ENCODE peak calls at places on chromosome 13, in seven cellular contexts. I is mesendoderm, D is left ventricle myocardium inferior, O is right cardiac atrium, Z is heart left ventricle, P is brain microvascular endothelial cell, X is transverse colon. F is an unnamed sample.

GRCh38 chr13:82356667-82357066 is 1525.6 kb downstream of the SLITRK1 start:
- DNase-seq in Z (no peak), X (no peak), P (no peak), D (no peak), I (peak), O (no peak), F (no peak)

GRCh38 chr13:35984776-35985453 is 146.3 kb downstream of the DCLK1 start:
- DNase-seq in Z (no peak), O (no peak), D (no peak), I (peak), X (no peak), P (no peak), F (no peak)

GRCh38 chr13:64688893-64689677 is 2541.1 kb downstream of the PCDH9 start:
- DNase-seq in I (no peak), P (peak), Z (no peak), O (no peak), D (no peak), X (no peak), F (no peak)

GRCh38 chr13:40540707-40541044 is 125.8 kb downstream of the FOXO1 start:
- DNase-seq in X (no peak), D (no peak), O (no peak), I (no peak), Z (no peak), P (no peak), F (no peak)

GRCh38 chr13:73220966-73221720 is 162.3 kb downstream of the KLF5 start:
- DNase-seq in X (peak), D (no peak), O (no peak), P (peak), I (peak), Z (no peak), F (no peak)

GRCh38 chr13:43272866-43273265 is 249.5 kb downstream of the DNAJC15 start:
- DNase-seq in X (no peak), O (no peak), D (no peak), I (peak), P (no peak), Z (no peak), F (no peak)

GRCh38 chr13:83221256-83221655 is 661.0 kb downstream of the SLITRK1 start:
- DNase-seq in P (no peak), D (no peak), Z (no peak), O (no peak), X (no peak), I (peak), F (no peak)

GRCh38 chr13:47794963-47795362 is 206.1 kb downstream of the SUCLA2 start:
- DNase-seq in Z (no peak), P (peak), D (no peak), O (no peak), X (no peak), I (peak), F (no peak)

GRCh38 chr13:24679686-24680085 is 522 bp upstream of the ATP12A start:
- DNase-seq in P (no peak), Z (no peak), I (peak), D (no peak), X (no peak), O (no peak), F (no peak)
- H3K4me3 ChIP-seq in P (no peak), Z (no peak), I (no peak), D (peak), X (peak), O (no peak), F (no peak)

GRCh38 chr13:49370390-49370789 is 73.5 kb downstream of the CAB39L start:
- DNase-seq in P (no peak), O (no peak), X (no peak), Z (no peak), I (peak), D (no peak), F (no peak)
- H3K4me3 ChIP-seq in P (no peak), O (no peak), X (no peak), Z (no peak), I (no peak), D (no peak), F (no peak)

GRCh38 chr13:33249066-33249465 is 36.5 kb downstream of the STARD13 start:
- DNase-seq in D (no peak), O (no peak), X (no peak), P (peak), Z (no peak), I (no peak), F (no peak)
- H3K4me3 ChIP-seq in D (no peak), O (no peak), X (no peak), P (no peak), Z (no peak), I (no peak), F (no peak)

DNA sequence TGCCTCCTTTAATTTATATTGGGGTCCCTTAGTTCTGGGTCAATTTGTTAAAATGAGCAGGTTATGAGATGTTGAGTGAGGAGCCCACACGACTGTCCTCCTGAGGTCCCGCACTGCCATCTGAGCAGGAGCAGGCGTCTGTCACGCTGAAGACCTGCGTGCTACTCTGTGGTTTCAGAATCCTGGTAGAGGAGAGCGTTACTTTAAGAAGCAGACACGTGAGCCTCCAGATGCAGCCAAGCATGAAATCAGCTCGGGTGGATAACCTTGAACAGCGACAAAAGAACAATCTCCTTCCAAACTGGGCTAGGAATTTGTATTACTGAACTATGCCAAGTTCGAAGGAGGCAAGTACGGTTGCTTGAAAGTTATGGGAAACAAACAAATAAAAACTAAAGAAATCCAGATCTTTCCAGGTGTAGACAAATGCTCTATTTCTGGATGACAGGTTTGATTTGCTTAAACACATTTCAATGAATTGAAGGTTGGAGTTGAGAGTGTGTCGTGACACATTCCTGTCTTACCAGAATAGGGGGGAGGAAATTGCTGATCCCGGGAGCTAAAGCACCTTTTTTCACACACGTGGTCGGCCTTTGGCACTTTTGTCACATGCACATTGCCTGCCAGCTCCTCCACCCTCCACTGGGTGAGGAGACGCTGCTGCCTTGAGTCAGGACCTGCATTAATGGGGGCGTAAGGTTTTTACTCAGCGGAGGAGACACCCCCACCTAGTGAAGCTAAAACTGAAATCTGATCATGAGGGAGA is 945.5 kb upstream of the SLC10A2 start:
- DNase-seq in Z (peak), I (peak), P (no peak), O (peak), D (no peak), X (no peak), F (no peak)
- H3K4me3 ChIP-seq in Z (peak), I (no peak), P (no peak), O (peak), D (peak), X (no peak), F (no peak)

DNA sequence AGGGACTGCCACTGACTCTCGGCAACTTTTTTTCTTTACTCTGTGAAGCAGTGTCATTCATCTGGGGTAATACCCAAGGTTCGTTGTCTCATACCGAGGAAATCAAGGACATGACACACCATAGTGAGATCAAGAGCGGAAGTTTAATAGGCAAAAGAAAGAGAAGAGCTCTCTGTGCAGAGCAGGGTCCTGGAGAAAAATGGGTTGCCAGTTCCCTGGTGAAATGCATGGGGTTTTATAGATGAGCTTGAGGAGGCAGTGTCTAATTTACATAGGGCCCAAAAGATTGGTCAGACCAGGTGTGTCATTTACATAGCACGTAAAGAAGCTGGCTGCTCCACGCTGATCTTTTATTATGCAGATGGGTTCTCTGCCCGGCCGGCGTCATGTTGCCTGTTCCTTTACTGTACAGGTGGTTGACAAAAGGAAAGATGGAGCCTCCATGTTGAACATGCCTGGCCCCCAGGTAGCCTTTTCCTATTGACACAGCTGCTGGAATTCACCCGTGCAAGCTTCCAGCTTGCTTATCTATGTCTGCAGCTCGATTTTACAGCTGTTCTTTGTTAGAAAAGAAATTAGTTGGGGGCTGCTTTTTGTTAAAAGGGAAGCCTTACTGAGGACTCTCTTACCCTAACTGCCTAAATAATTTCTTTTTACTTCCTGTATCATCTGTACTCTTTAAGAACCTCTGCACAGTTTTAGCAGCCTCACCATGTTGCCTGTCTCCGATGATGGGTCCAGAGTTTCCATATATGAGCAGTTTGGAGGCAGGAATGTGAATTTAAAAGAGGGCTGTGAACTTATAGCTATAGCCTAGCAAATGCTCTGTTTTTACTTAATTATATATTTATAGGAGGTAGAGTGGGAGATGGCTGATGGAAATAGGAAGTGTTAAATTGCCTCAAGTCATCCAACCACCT is 98.0 kb upstream of the DIAPH3 start:
- DNase-seq in P (no peak), D (no peak), X (no peak), Z (no peak), O (no peak), I (no peak), F (no peak)
- H3K4me3 ChIP-seq in P (no peak), D (no peak), X (no peak), Z (no peak), O (no peak), I (no peak), F (no peak)

GRCh38 chr13:112895521-112896465 is 73.2 kb upstream of the MCF2L start:
- DNase-seq in Z (no peak), X (no peak), D (peak), P (no peak), O (no peak), I (no peak), F (no peak)
- H3K4me3 ChIP-seq in Z (peak), X (no peak), D (peak), P (no peak), O (no peak), I (no peak), F (peak)

GRCh38 chr13:46552302-46552680 is 679 bp upstream of the LRCH1 start:
- DNase-seq in P (no peak), D (no peak), X (peak), Z (no peak), O (peak), I (no peak), F (no peak)
- H3K4me3 ChIP-seq in P (peak), D (peak), X (peak), Z (peak), O (peak), I (peak), F (peak)

GRCh38 chr13:99986751-99987150 is 5.2 kb downstream of the ZIC2 start:
- DNase-seq in O (no peak), Z (no peak), P (no peak), I (peak), D (no peak), X (no peak), F (no peak)
- H3K4me3 ChIP-seq in O (no peak), Z (no peak), P (no peak), I (no peak), D (no peak), X (no peak), F (no peak)

GRCh38 chr13:20902438-20903163 is at the start of gene XPO4:
- DNase-seq in Z (peak), O (peak), D (peak), I (peak), P (peak), X (peak), F (peak)
- H3K4me3 ChIP-seq in Z (peak), O (peak), D (peak), I (peak), P (peak), X (peak), F (peak)

DNA sequence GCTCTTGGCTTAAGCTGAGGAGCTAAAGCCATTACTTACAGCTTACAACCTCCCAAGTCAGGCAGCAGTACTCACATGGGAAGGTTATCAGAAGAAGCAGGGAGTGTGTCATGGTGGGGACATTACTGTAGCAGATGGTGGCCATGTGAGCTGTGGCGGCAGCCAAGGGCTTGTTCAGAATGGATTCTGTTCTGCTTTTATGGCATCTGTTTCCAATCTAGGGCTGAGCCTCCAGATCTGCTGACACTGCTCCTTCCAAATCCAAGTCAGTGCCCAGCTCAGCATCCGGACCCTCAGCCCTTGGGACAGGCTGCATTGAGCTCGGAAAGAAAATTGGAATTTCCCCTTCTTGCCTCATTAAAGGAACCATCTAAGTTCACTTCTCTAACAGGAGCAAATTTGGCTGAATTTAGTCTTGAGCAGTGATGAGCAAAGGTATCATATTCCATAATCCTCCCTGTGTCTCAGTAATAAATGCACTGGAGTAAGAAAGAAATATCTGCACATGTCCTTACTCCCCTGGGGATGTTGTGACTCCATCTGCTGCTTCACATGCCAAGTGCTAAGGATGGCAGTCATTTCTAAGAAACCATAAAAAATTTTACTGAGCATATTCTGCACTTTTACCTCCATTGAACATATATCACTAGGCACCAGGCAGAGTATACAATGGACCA is 73.9 kb downstream of the KCTD12 start:
- DNase-seq in P (no peak), D (peak), I (no peak), O (peak), Z (peak), X (no peak), F (no peak)
- H3K4me3 ChIP-seq in P (no peak), D (no peak), I (no peak), O (no peak), Z (no peak), X (no peak), F (no peak)